ENCODE peak calls at places on chromosomes 2 and 18, in four cellular contexts. One of them, this sample, is unnamed. For H3K36me3 and H3K4me1, the result is how much of the 10 kb centered on the place peaks cover.

GRCh38 chr2:212646698-212647097 is 108.1 kb upstream of the ERBB4 start:
- DNase-seq in cardiac muscle cell: no peak
- DNase-seq in mucosa of descending colon: no peak
- DNase-seq in PC-9: peak
- DNase-seq in this sample: no peak

GRCh38 chr2:84177733-84178132 is 281.3 kb downstream of the SUCLG1 start:
- DNase-seq in cardiac muscle cell: no peak
- DNase-seq in mucosa of descending colon: no peak
- DNase-seq in PC-9: no peak
- DNase-seq in this sample: no peak

GRCh38 chr2:67701011-67701410 is 303.9 kb downstream of the ETAA1 start:
- DNase-seq in cardiac muscle cell: no peak
- DNase-seq in mucosa of descending colon: no peak
- DNase-seq in PC-9: no peak
- DNase-seq in this sample: no peak

GRCh38 chr2:10452334-10452733 is 4.2 kb upstream of the ODC1 start:
- DNase-seq in cardiac muscle cell: peak
- DNase-seq in mucosa of descending colon: peak
- DNase-seq in PC-9: peak
- DNase-seq in this sample: peak

GRCh38 chr2:68385232-68385906 is 20.3 kb downstream of the PLEK start:
- DNase-seq in cardiac muscle cell: no peak
- DNase-seq in mucosa of descending colon: no peak
- DNase-seq in PC-9: no peak
- DNase-seq in this sample: no peak

GRCh38 chr2:75489682-75490180 is 71.0 kb downstream of the EVA1A start:
- DNase-seq in cardiac muscle cell: no peak
- DNase-seq in mucosa of descending colon: no peak
- DNase-seq in PC-9: no peak
- DNase-seq in this sample: no peak

GRCh38 chr2:95158441-95158840 is 1.2 kb downstream of the ZNF514 start:
- DNase-seq in cardiac muscle cell: no peak
- DNase-seq in mucosa of descending colon: peak
- DNase-seq in PC-9: no peak
- DNase-seq in this sample: no peak

GRCh38 chr18:11398625-11399024 is 210.8 kb upstream of the SLC35G4 start:
- DNase-seq in cardiac muscle cell: no peak
- DNase-seq in mucosa of descending colon: no peak
- DNase-seq in PC-9: no peak
- DNase-seq in this sample: no peak

GRCh38 chr2:239157269-239157668 is 243.6 kb downstream of the HDAC4 start:
- DNase-seq in cardiac muscle cell: no peak
- DNase-seq in mucosa of descending colon: peak
- DNase-seq in PC-9: no peak
- DNase-seq in this sample: no peak

GRCh38 chr2:14881663-14882327 is 249.3 kb downstream of the LRATD1 start:
- DNase-seq in cardiac muscle cell: no peak
- DNase-seq in mucosa of descending colon: no peak
- DNase-seq in PC-9: no peak
- DNase-seq in this sample: no peak

GRCh38 chr2:157488877-157489276 is 45.0 kb upstream of the CYTIP start:
- DNase-seq in cardiac muscle cell: no peak
- DNase-seq in mucosa of descending colon: peak
- DNase-seq in PC-9: no peak
- DNase-seq in this sample: peak

GRCh38 chr2:160269365-160269764 is 69.3 kb upstream of the ITGB6 start:
- DNase-seq in cardiac muscle cell: no peak
- DNase-seq in mucosa of descending colon: no peak
- DNase-seq in PC-9: no peak
- DNase-seq in this sample: no peak

GRCh38 chr2:160269803-160270570 is 69.9 kb upstream of the ITGB6 start:
- DNase-seq in cardiac muscle cell: peak
- DNase-seq in mucosa of descending colon: peak
- DNase-seq in PC-9: peak
- DNase-seq in this sample: peak

GRCh38 chr2:160268382-160268781 is 68.3 kb upstream of the ITGB6 start:
- DNase-seq in cardiac muscle cell: no peak
- DNase-seq in mucosa of descending colon: no peak
- DNase-seq in PC-9: no peak
- DNase-seq in this sample: no peak

GRCh38 chr2:160271166-160272086 is 71.4 kb upstream of the ITGB6 start:
- DNase-seq in cardiac muscle cell: peak
- DNase-seq in mucosa of descending colon: no peak
- DNase-seq in PC-9: no peak
- DNase-seq in this sample: peak

GRCh38 chr2:160270571-160271113 is 70.6 kb upstream of the ITGB6 start:
- DNase-seq in cardiac muscle cell: no peak
- DNase-seq in mucosa of descending colon: peak
- DNase-seq in PC-9: no peak
- DNase-seq in this sample: no peak
- TF ChIP-seq CTCF in cardiac muscle cell: no peak
- TF ChIP-seq CTCF in mucosa of descending colon: no peak
- TF ChIP-seq CTCF in PC-9: no peak
- TF ChIP-seq CTCF in this sample: no peak

GRCh38 chr2:96591494-96591893 is 46.6 kb downstream of the KANSL3 start:
- DNase-seq in cardiac muscle cell: no peak
- DNase-seq in mucosa of descending colon: no peak
- DNase-seq in PC-9: no peak
- DNase-seq in this sample: no peak

GRCh38 chr2:96594701-96595152 is 43.4 kb downstream of the KANSL3 start:
- DNase-seq in cardiac muscle cell: no peak
- DNase-seq in mucosa of descending colon: no peak
- DNase-seq in PC-9: no peak
- DNase-seq in this sample: no peak

GRCh38 chr2:96596596-96596995 is 41.5 kb downstream of the KANSL3 start:
- DNase-seq in cardiac muscle cell: no peak
- DNase-seq in mucosa of descending colon: no peak
- DNase-seq in PC-9: no peak
- DNase-seq in this sample: no peak

GRCh38 chr2:96591054-96591453 is 47.1 kb downstream of the KANSL3 start:
- DNase-seq in cardiac muscle cell: no peak
- DNase-seq in mucosa of descending colon: no peak
- DNase-seq in PC-9: no peak
- DNase-seq in this sample: no peak

DNA sequence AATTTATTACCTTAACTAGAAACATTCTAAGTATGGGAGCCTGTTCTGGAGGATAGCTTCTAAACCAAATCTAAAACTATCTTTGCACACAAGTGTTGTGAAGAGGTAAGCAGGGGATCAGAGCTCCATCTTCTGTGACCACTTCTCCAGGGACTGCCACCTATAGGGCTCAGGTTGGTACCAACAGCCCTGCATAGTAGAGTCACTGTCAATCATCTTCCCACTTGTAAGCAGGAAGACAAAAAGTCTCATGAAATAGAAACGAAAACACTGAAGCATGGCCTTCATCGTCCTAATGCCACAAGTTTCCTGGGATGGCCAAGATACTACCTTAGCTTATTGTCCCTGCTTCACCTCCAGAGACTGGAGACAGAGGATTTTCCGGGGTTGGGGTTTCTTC is 43.8 kb downstream of the KANSL3 start:
- DNase-seq in cardiac muscle cell: no peak
- DNase-seq in mucosa of descending colon: no peak
- DNase-seq in PC-9: no peak
- DNase-seq in this sample: no peak
- H3K36me3 ChIP-seq in cardiac muscle cell: under half
- H3K36me3 ChIP-seq in mucosa of descending colon: under half
- H3K36me3 ChIP-seq in PC-9: half or more
- H3K36me3 ChIP-seq in this sample: under half

GRCh38 chr2:137824501-137824900 is 139.8 kb upstream of the HNMT start:
- DNase-seq in cardiac muscle cell: no peak
- DNase-seq in mucosa of descending colon: no peak
- DNase-seq in PC-9: no peak
- DNase-seq in this sample: no peak

GRCh38 chr2:137826373-137827372 is 137.6 kb upstream of the HNMT start:
- DNase-seq in cardiac muscle cell: no peak
- DNase-seq in mucosa of descending colon: no peak
- DNase-seq in PC-9: no peak
- DNase-seq in this sample: no peak

GRCh38 chr2:137828624-137829023 is 135.6 kb upstream of the HNMT start:
- DNase-seq in cardiac muscle cell: no peak
- DNase-seq in mucosa of descending colon: no peak
- DNase-seq in PC-9: no peak
- DNase-seq in this sample: no peak

DNA sequence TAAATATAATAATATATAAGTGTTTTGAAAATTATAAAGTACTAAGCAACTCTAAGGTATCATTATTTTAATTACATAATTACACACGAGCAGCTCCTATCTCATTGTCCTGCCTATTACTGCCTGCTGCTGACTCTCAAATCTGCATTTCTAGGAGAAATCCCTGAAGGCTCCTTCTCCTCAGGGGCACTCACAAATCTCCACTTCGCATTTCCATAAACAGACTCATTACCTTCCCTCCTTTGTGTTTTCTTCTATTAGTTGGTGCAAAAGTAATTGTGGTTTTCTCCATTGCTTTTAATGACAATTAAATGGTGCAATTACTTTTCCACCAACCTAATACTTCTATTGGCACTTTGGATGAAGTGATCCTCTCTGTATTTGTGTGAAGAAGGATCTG is 135.0 kb upstream of the HNMT start:
- DNase-seq in cardiac muscle cell: no peak
- DNase-seq in mucosa of descending colon: no peak
- DNase-seq in PC-9: no peak
- DNase-seq in this sample: no peak
- H3K4me1 ChIP-seq in cardiac muscle cell: under half
- H3K4me1 ChIP-seq in mucosa of descending colon: under half
- H3K4me1 ChIP-seq in PC-9: under half
- H3K4me1 ChIP-seq in this sample: under half

GRCh38 chr2:54481686-54482085 is 25.6 kb downstream of the SPTBN1 start:
- DNase-seq in cardiac muscle cell: no peak
- DNase-seq in mucosa of descending colon: no peak
- DNase-seq in PC-9: no peak
- DNase-seq in this sample: no peak

GRCh38 chr2:54480025-54480424 is 23.9 kb downstream of the SPTBN1 start:
- DNase-seq in cardiac muscle cell: no peak
- DNase-seq in mucosa of descending colon: no peak
- DNase-seq in PC-9: no peak
- DNase-seq in this sample: no peak

GRCh38 chr2:54479422-54479821 is 23.3 kb downstream of the SPTBN1 start:
- DNase-seq in cardiac muscle cell: peak
- DNase-seq in mucosa of descending colon: no peak
- DNase-seq in PC-9: peak
- DNase-seq in this sample: no peak

GRCh38 chr2:54483426-54483825 is 27.3 kb downstream of the SPTBN1 start:
- DNase-seq in cardiac muscle cell: no peak
- DNase-seq in mucosa of descending colon: no peak
- DNase-seq in PC-9: peak
- DNase-seq in this sample: no peak

DNA sequence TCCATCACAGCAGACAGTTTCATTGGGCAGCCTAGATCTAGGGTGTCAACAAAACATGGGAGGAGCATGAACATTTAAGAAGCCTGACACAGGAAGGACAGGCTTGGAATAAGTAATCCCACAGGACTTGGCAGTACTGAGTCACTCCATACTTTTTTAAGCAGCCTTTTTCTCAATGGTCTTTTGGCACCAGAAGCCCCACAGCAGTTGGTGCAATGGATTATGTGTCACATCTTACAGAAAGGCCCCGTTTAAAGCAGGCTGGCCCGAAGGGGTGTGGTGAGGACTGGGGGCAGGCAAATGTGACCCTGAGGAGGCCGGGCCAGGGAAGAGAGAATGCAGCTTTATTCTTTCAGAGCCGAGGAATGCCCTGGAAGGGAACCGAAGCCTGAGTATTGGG is 26.6 kb downstream of the SPTBN1 start:
- DNase-seq in cardiac muscle cell: peak
- DNase-seq in mucosa of descending colon: no peak
- DNase-seq in PC-9: no peak
- DNase-seq in this sample: no peak
- TF ChIP-seq CTCF in cardiac muscle cell: no peak
- TF ChIP-seq CTCF in mucosa of descending colon: no peak
- TF ChIP-seq CTCF in PC-9: no peak
- TF ChIP-seq CTCF in this sample: no peak

DNA sequence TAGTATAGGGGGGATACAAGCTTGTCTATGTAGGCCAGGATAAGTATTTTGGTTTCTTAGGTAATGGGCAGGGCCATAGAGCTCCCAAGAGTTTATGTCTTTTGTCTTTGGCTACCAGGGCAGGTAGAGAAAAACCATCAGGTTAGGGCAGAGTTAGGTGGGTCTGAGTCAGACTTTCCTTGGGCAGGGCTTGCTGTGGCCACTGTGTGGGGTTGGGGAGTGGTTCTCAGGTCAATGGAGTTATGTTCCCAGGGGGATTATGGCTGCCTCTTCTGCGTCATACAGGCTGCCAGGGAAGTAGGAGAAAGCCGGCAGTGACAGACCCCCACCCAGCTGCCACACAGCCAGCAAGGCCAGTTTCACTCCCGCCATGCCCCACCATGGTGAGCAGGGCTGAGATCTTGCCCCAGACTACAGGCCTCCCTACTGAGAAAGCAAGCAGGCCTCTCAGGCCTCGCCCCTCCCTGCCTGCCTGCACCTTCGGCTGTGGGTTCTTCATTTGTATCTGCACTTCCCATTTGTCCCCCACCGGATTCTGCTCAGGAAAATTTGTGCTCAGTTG is 55.5 kb downstream of the RPIA start:
- DNase-seq in cardiac muscle cell: no peak
- DNase-seq in mucosa of descending colon: no peak
- DNase-seq in PC-9: no peak
- DNase-seq in this sample: no peak
- H3K36me3 ChIP-seq in cardiac muscle cell: under half
- H3K36me3 ChIP-seq in mucosa of descending colon: under half
- H3K36me3 ChIP-seq in PC-9: under half
- H3K36me3 ChIP-seq in this sample: under half

This sample was measured in pancreas.